ENCODE peak calls at places on chromosomes 7 and 10, in eight cellular contexts. R, T, L, B, D, W, O and X are unnamed samples.

GRCh38 chr7:127986581-127987461 is 44.4 kb downstream of the LRRC4 start:
- DNase-seq in T (no peak), R (no peak), L (no peak), W (peak), D (peak), O (no peak), B (no peak), X (no peak)

GRCh38 chr7:12788591-12788990 is 101.2 kb downstream of the ARL4A start:
- DNase-seq in R (no peak), L (no peak), O (no peak), T (no peak), B (no peak), W (no peak), D (no peak), X (no peak)

GRCh38 chr7:70736715-70737460 is 395.1 kb upstream of the GALNT17 start:
- DNase-seq in R (peak), L (peak), T (no peak), W (no peak), B (no peak), O (no peak), D (no peak), X (no peak)

GRCh38 chr10:100615911-100616310 is 80.2 kb downstream of the HIF1AN start:
- DNase-seq in D (no peak), T (no peak), L (no peak), B (no peak), R (no peak), O (no peak), W (no peak), X (no peak)

GRCh38 chr7:157693521-157694388 is 357.0 kb downstream of the DNAJB6 start:
- DNase-seq in D (no peak), L (no peak), R (no peak), T (peak), W (no peak), B (no peak), O (no peak), X (no peak)

GRCh38 chr7:40921589-40922315 is 781.1 kb downstream of the INHBA start:
- DNase-seq in L (no peak), R (no peak), O (no peak), D (no peak), B (no peak), T (no peak), W (no peak), X (no peak)

GRCh38 chr10:4181690-4182089 is 396.7 kb upstream of the KLF6 start:
- DNase-seq in O (no peak), D (no peak), T (no peak), B (no peak), R (no peak), W (no peak), L (no peak), X (no peak)

GRCh38 chr7:138388673-138389491 is 71.2 kb upstream of the TRIM24 start:
- DNase-seq in T (no peak), W (no peak), O (no peak), B (no peak), D (no peak), R (no peak), L (peak), X (no peak)

GRCh38 chr7:114879554-114879953 is 42.3 kb upstream of the MDFIC start:
- DNase-seq in B (no peak), L (no peak), R (no peak), T (no peak), W (no peak), O (no peak), D (no peak), X (no peak)

GRCh38 chr10:123552760-123553554 is 113.2 kb upstream of the GPR26 start:
- DNase-seq in T (no peak), R (no peak), W (no peak), B (no peak), O (no peak), D (peak), L (no peak), X (no peak)

GRCh38 chr10:14162626-14163344 is 167.9 kb downstream of the FRMD4A start:
- DNase-seq in O (no peak), T (no peak), L (no peak), R (no peak), B (no peak), W (no peak), D (no peak), X (no peak)

GRCh38 chr7:2525931-2526630 is 6.5 kb downstream of the LFNG start:
- DNase-seq in B (no peak), T (no peak), R (no peak), D (no peak), W (peak), L (no peak), O (no peak), X (no peak)

GRCh38 chr10:100811261-100811660 is 65.9 kb downstream of the PAX2 start:
- DNase-seq in L (no peak), D (no peak), W (no peak), T (no peak), O (no peak), R (no peak), B (peak), X (no peak)

DNA sequence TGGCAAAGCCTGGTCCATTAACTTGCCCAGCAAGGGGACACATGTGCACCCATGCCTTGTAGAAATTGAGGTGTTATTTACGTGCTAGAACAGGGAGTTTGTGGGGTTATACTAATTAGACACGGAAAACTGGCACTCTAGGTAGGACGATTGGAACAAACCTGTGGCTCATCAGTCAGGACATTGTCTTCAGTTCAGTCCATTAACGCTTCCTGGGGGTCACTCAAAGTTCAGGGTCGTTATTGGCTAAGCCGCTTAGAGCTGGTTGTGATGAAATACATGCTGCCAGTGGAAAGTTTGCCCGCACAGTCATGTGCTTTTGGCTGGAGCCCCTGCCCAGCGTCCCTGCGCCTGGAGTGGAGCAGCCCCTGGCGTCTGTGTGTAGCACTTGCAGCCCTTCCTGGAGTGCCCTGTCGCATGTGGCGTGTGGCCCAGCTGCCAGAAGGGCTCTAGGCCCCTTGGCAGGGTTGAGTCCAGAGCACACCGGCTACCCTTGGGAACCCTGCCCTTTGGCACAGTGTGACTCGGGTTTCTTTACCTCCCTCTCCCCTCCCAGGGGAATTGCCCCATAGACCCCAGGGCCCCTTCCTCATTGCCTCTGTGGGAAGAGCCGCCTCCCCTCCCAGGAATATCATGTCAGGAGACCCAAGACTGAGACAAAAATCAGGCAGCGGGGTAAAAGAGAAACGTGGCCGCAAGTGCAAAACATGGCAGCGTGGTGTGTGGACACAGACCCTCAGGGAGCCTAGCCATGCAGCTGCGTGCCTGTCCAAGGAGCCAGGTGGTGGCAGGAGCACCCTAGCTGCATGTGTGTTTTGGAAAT is 9.8 kb downstream of the ZNF775 start:
- DNase-seq in W (peak), T (no peak), B (peak), R (peak), O (no peak), D (no peak), L (peak), X (no peak)
- TF ChIP-seq CTCF in W (peak), T (peak), B (peak), R (peak), O (no peak), D (peak), L (peak), X (no peak)

GRCh38 chr10:98881789-98882188 is 353.9 kb downstream of the HPSE2 start:
- DNase-seq in R (no peak), W (no peak), L (no peak), T (no peak), O (no peak), D (no peak), B (no peak), X (no peak)

GRCh38 chr10:98892523-98892922 is 343.1 kb downstream of the HPSE2 start:
- DNase-seq in O (no peak), L (no peak), W (no peak), D (no peak), T (no peak), B (no peak), R (no peak), X (no peak)

GRCh38 chr10:98885380-98885779 is 350.3 kb downstream of the HPSE2 start:
- DNase-seq in B (no peak), T (no peak), O (no peak), L (no peak), W (no peak), R (no peak), D (no peak), X (no peak)

GRCh38 chr10:98886686-98887085 is 349.0 kb downstream of the HPSE2 start:
- DNase-seq in D (no peak), O (no peak), T (no peak), B (no peak), L (no peak), W (no peak), R (no peak), X (no peak)
- TF ChIP-seq CTCF in D (no peak), O (no peak), T (no peak), B (no peak), L (no peak), W (no peak), R (no peak), X (no peak)

DNA sequence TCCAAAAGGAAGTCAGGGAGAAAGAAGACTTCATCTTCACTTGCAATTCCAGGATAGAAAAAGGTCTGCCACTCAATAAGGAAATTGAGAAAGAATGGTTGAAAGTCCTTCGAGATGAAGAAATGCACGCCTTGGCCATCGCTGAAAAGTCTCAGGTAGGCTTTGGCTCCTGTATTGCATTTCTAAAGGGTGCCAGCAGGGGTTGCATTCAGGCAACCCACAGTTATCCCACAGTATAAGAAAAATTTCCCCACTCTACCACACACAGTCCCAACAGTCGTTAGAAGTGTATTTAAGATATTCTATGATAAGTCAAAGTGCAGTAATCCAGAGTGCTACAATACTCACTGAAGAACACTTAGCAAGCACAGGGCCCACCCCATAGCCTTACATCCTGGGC is 93.4 kb upstream of the FGL2 start:
- DNase-seq in R (no peak), W (no peak), B (no peak), O (no peak), D (no peak), L (no peak), T (no peak), X (no peak)
- TF ChIP-seq CTCF in R (no peak), W (no peak), B (no peak), O (no peak), D (peak), L (no peak), T (peak), X (no peak)

DNA sequence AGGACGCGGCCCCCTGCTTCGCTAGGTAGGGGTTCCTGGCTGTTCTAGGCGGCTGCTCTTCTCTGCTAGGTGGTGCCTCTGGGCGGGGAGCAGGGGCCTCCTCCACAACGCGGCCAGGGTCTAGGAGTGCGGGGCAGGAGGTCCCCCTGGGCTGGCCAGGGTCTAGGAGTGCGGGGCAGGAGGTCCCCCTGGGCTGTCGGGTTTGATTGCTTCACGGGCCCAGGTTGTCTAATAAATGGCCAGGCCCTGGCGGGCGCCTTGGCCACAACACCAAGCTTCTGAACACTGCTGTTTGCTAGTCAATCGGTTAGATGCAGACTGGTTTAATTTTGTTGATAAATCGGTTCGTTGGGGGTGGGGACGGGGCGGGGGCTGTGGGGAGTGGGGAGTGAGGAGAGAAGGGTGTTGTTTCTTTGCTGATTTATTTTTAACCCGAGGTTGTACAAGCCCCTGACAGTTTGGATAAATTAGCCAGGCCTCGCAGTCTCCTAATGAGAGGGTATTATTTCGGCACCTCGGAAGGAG is 7.7 kb downstream of the UNCX start:
- DNase-seq in T (no peak), R (no peak), W (no peak), O (no peak), B (no peak), L (no peak), D (no peak), X (peak)
- TF ChIP-seq CTCF in T (no peak), R (no peak), W (no peak), O (no peak), B (no peak), L (no peak), D (no peak), X (no peak)

GRCh38 chr10:49160814-49161213 is 27.0 kb upstream of the FAM170B start:
- DNase-seq in T (no peak), B (no peak), R (no peak), L (no peak), W (no peak), D (no peak), O (no peak), X (no peak)

GRCh38 chr10:49160110-49160509 is 26.3 kb upstream of the FAM170B start:
- DNase-seq in L (no peak), D (no peak), W (no peak), B (no peak), O (no peak), T (no peak), R (no peak), X (no peak)

GRCh38 chr10:49162063-49162462 is 26.1 kb downstream of the TMEM273 start:
- DNase-seq in R (no peak), T (no peak), B (no peak), W (no peak), O (no peak), D (no peak), L (no peak), X (no peak)

GRCh38 chr10:49162761-49163160 is 25.4 kb downstream of the TMEM273 start:
- DNase-seq in L (no peak), W (no peak), O (no peak), D (no peak), R (no peak), T (no peak), B (no peak), X (no peak)

DNA sequence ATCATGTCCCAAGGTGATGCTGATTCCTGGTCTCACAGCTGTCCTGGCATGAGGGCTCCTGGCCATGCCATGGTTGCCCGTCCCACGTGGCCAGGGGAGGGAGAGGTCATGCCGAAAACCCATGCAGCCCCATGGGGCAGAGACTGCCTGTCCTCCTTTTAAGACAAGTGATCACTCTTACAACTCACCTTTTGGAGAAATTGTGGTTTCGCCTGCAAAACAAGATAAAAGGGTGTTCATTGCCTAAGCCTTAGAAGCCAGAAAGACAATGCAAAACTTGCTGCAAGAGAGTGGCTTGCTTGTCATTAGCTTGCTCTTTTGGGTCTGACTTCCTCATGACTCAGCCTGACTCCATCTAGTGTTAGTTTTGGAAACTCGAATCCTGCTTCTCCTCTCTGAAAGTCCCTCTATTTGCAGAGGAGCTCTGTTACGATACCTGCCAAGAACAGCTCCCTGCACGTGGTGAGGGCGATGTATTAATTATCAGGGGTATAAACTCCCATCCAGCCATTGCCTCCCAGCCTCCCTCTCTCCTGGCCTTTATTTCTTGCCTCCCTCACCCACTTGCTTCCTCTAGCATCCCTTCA is 26.7 kb downstream of the TMEM273 start:
- DNase-seq in T (no peak), B (peak), O (no peak), D (peak), W (no peak), L (no peak), R (no peak), X (no peak)
- TF ChIP-seq CTCF in T (peak), B (peak), O (peak), D (peak), W (peak), L (peak), R (no peak), X (no peak)

DNA sequence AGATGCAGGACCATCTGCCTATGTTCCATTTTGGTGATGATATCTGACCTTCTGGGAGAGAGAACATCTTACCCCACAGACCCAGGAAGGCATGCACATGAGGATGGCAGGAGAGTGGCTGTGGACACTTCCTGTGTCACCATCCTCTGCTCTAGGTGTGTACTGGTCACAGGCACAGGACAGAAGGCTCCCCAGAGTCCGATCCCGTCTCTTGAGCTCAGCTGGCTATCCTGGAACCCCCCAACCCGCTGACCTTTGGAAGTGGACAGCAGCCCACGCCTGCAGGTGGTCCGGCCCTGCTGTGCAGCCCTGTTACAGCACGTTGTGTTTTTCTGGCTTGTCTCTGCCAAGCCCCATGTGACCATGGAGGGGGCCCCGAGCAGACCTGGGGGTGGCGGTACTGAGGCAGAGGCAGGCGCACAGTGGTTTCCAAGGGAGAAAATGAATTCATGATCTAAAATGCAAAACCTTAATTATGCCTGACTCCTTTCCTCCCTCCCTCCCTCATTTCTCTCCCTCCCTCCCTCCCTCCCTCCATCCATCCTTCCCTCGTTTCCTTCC is 178.8 kb downstream of the CUX1 start:
- DNase-seq in D (no peak), R (no peak), O (no peak), W (no peak), B (peak), T (no peak), L (no peak), X (no peak)
- TF ChIP-seq CTCF in D (no peak), R (no peak), O (no peak), W (no peak), B (no peak), T (no peak), L (no peak), X (no peak)

DNA sequence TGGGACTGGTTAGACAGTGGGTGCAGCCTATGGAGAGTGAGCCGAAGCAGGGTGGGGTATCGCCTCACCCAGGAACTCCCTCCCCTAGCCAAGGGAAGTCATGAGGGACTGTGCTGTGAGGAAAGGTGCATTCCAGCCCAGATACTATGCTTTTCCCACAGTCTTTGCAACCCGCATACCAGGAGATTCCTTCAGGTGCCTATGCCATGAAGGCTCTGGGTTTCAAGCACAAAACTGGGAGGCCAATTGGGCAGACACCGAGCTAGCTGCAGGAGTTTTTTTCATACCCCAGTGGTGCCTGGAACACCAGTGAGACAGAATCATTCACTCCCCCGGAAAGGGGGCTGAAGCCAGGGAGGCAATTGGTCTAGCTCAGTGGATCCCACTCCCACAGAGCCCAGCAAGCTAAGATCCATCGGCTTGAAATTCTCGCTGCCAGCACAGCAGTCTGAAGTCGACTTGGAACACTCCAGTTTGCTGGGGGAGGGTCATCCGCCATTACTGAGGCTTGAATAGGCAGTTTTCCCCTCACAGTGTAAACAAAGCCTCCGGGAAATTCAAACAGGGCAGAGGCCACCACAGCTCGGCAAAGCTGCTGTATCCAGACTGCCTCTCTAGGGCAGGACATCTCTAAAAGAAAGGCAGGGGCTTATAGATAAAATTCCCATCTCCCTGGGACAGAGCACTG is 141.4 kb downstream of the TFEC start:
- DNase-seq in L (no peak), D (no peak), B (no peak), T (no peak), O (no peak), W (no peak), R (no peak), X (no peak)
- TF ChIP-seq CTCF in L (no peak), D (no peak), B (no peak), T (no peak), O (no peak), W (no peak), R (no peak), X (no peak)

GRCh38 chr7:66839814-66840213 is 81.2 kb upstream of the TMEM248 start:
- DNase-seq in T (no peak), D (no peak), O (no peak), R (no peak), B (no peak), L (no peak), W (no peak), X (no peak)

GRCh38 chr7:66837661-66838060 is 83.4 kb upstream of the TMEM248 start:
- DNase-seq in L (no peak), R (no peak), O (no peak), W (no peak), D (no peak), B (no peak), T (no peak), X (no peak)

GRCh38 chr7:66832531-66833351 is 88.3 kb upstream of the TMEM248 start:
- DNase-seq in B (no peak), R (no peak), L (no peak), O (no peak), D (no peak), W (no peak), T (no peak), X (no peak)

GRCh38 chr7:66840316-66840715 is 80.7 kb upstream of the TMEM248 start:
- DNase-seq in L (no peak), W (no peak), T (no peak), B (no peak), R (no peak), D (no peak), O (no peak), X (no peak)

DNA sequence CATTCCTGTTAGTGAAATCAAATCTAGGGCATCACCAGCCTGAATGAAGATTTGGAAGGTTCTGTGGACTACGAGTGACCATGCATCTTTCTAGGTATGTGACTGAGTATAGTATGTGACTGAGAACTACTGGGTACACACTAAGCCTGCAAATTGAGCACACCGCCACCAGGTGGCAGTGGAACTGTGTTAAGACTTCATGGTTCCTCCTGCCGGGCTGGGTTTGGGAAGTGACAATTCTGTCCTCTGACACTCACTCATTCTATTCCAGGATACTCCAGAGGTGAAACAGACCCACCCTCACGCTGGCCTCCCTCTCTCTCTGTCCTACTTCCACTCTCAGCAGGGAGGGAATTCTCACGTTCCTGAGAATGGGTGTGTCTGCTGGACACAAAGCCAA is 84.0 kb upstream of the TMEM248 start:
- DNase-seq in R (no peak), L (no peak), D (peak), T (no peak), W (no peak), O (peak), B (no peak), X (no peak)
- TF ChIP-seq CTCF in R (no peak), L (no peak), D (peak), T (peak), W (peak), O (no peak), B (peak), X (peak)